ENCODE peak calls at places on chromosomes 12 and 14, in four cellular contexts. V, L, Y and Q are unnamed samples.

GRCh38 chr12:72330291-72330690 is 58.1 kb downstream of the TRHDE start:
- DNase-seq in V (no peak), L (peak; percentile 6), Y (no peak), Q (no peak)

GRCh38 chr12:38886064-38886463 is 19.3 kb downstream of the CPNE8 start:
- DNase-seq in V (peak; percentile 28), L (no peak), Y (no peak), Q (peak; percentile 59)

GRCh38 chr12:2118061-2118460 is 65.3 kb downstream of the CACNA1C start:
- DNase-seq in V (no peak), L (no peak), Y (no peak), Q (no peak)

GRCh38 chr14:50964683-50965390 is 20.6 kb upstream of the PYGL start:
- DNase-seq in V (no peak), L (no peak), Y (no peak), Q (no peak)

GRCh38 chr12:121489874-121490273 is 90.0 kb downstream of the RNF34 start:
- DNase-seq in V (no peak), L (no peak), Y (no peak), Q (no peak)

GRCh38 chr12:124466200-124467128 is 100.9 kb downstream of the NCOR2 start:
- DNase-seq in V (peak; percentile 71), L (no peak), Y (no peak), Q (no peak)

GRCh38 chr12:123150273-123150803 is 552 bp downstream of the PITPNM2 start:
- DNase-seq in V (peak; percentile 55), L (no peak), Y (no peak), Q (peak; percentile 65)

GRCh38 chr14:85534435-85534834 is 4.5 kb downstream of the FLRT2 start:
- DNase-seq in V (no peak), L (peak; percentile 46), Y (no peak), Q (no peak)

GRCh38 chr14:54929556-54929955 is 26.9 kb upstream of the GCH1 start:
- DNase-seq in V (no peak), L (no peak), Y (no peak), Q (no peak)

GRCh38 chr14:72641086-72641485 is 252.8 kb downstream of the DPF3 start:
- DNase-seq in V (no peak), L (no peak), Y (no peak), Q (no peak)

GRCh38 chr12:44246481-44247105 is 410.7 kb downstream of the TMEM117 start:
- DNase-seq in V (no peak), L (no peak), Y (no peak), Q (no peak)

GRCh38 chr12:130764475-130765185 is 48.5 kb upstream of the RIMBP2 start:
- DNase-seq in V (no peak), L (peak; percentile 31), Y (no peak), Q (no peak)

GRCh38 chr14:85421166-85421877 is 108.6 kb upstream of the FLRT2 start:
- DNase-seq in V (no peak), L (no peak), Y (no peak), Q (no peak)

GRCh38 chr12:3202734-3203446 is 125.7 kb downstream of the TSPAN9 start:
- DNase-seq in V (no peak), L (peak; percentile 54), Y (peak; percentile 37), Q (peak; percentile 50)

GRCh38 chr14:100536721-100537700 is 50.2 kb downstream of the BEGAIN start:
- DNase-seq in V (peak; percentile 12), L (no peak), Y (no peak), Q (peak; percentile 31)

GRCh38 chr12:119711693-119712092 is 43.8 kb downstream of the PRKAB1 start:
- DNase-seq in V (no peak), L (no peak), Y (no peak), Q (no peak)

GRCh38 chr14:104930526-104931322 is 6.0 kb downstream of the PLD4 start:
- DNase-seq in V (peak; percentile 7), L (no peak), Y (no peak), Q (no peak)

GRCh38 chr12:53932915-53933314 is 5.7 kb upstream of the HOXC13 start:
- DNase-seq in V (no peak), L (no peak), Y (no peak), Q (no peak)

GRCh38 chr12:12721251-12721689 is 4.1 kb downstream of the CDKN1B start:
- DNase-seq in V (no peak), L (no peak), Y (peak; percentile 53), Q (no peak)

GRCh38 chr12:106106892-106107291 is 31.9 kb downstream of the NUAK1 start:
- DNase-seq in V (no peak), L (no peak), Y (no peak), Q (no peak)

GRCh38 chr12:95413576-95413975 is 60.4 kb upstream of the METAP2 start:
- DNase-seq in V (no peak), L (no peak), Y (no peak), Q (no peak)

GRCh38 chr12:79083181-79083580 is 218.6 kb downstream of the SYT1 start:
- DNase-seq in V (no peak), L (no peak), Y (peak; percentile 21), Q (no peak)

GRCh38 chr12:131190965-131191364 is 237.3 kb downstream of the ADGRD1 start:
- DNase-seq in V (no peak), L (no peak), Y (no peak), Q (no peak)

GRCh38 chr12:57708296-57708695 is 14.4 kb downstream of the OS9 start:
- DNase-seq in V (no peak), L (no peak), Y (no peak), Q (no peak)

GRCh38 chr14:58639842-58640484 is 2.2 kb downstream of the DACT1 start:
- DNase-seq in V (no peak), L (peak; percentile 85), Y (no peak), Q (no peak)

GRCh38 chr12:11981174-11981733 is 89.5 kb upstream of the BCL2L14 start:
- DNase-seq in V (no peak), L (no peak), Y (peak; percentile 70), Q (no peak)

GRCh38 chr12:49811136-49811535 is 17.1 kb downstream of the NCKAP5L start:
- DNase-seq in V (no peak), L (no peak), Y (no peak), Q (no peak)

GRCh38 chr12:49809369-49810158 is 18.6 kb downstream of the NCKAP5L start:
- DNase-seq in V (peak; percentile 60), L (peak; percentile 42), Y (no peak), Q (no peak)

GRCh38 chr12:49808686-49809368 is 19.4 kb downstream of the NCKAP5L start:
- DNase-seq in V (peak; percentile 76), L (no peak), Y (no peak), Q (no peak)

GRCh38 chr12:49811961-49812401 is 16.2 kb downstream of the NCKAP5L start:
- DNase-seq in V (no peak), L (no peak), Y (no peak), Q (no peak)

DNA sequence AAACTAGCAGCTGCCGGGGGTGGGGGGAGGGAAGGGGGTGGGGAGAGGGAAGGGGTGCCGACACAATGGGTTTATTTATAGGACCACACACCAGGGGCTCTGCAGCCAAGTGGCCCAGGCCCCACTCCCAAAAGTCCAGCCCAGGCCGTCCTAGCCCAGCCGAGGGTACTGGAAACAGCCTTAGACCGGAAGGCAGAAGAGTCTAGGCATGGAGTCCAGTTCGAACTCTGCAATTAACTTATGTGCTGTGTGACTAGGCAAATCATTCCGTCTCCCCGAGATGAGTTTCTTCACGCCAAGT is 18.1 kb downstream of the NCKAP5L start:
- DNase-seq in V (no peak), L (no peak), Y (no peak), Q (no peak)
- H3K4me3 ChIP-seq in V (peak overlapping the region; percentile 48), L (no peak overlapping the region), Y (no peak overlapping the region), Q (no peak overlapping the region)

GRCh38 chr12:65968889-65969509 is 144.7 kb downstream of the HMGA2 start:
- DNase-seq in V (no peak), L (no peak), Y (no peak), Q (no peak)

GRCh38 chr12:65972149-65972548 is 147.9 kb downstream of the HMGA2 start:
- DNase-seq in V (no peak), L (no peak), Y (no peak), Q (no peak)

GRCh38 chr12:65967696-65968095 is 143.4 kb downstream of the HMGA2 start:
- DNase-seq in V (no peak), L (no peak), Y (no peak), Q (no peak)

GRCh38 chr12:65968359-65968758 is 144.1 kb downstream of the HMGA2 start:
- DNase-seq in V (no peak), L (no peak), Y (no peak), Q (no peak)

GRCh38 chr12:65970821-65971220 is 146.5 kb downstream of the HMGA2 start:
- DNase-seq in V (no peak), L (no peak), Y (no peak), Q (no peak)
- H3K4me1 ChIP-seq in V (no peaks in the 10 kb centered on the region), L (no peaks in the 10 kb centered on the region), Y (no peaks in the 10 kb centered on the region), Q (no peaks in the 10 kb centered on the region)

GRCh38 chr12:41185946-41186345 is 2.2 kb upstream of the PDZRN4 start:
- DNase-seq in V (no peak), L (no peak), Y (no peak), Q (no peak)

GRCh38 chr12:41189395-41190251 is 1.5 kb downstream of the PDZRN4 start:
- DNase-seq in V (no peak), L (peak; percentile 39), Y (no peak), Q (no peak)

GRCh38 chr12:41190360-41190759 is 2.2 kb downstream of the PDZRN4 start:
- DNase-seq in V (no peak), L (peak; percentile 65), Y (no peak), Q (no peak)

GRCh38 chr12:41188058-41188840 is at the start of gene PDZRN4:
- DNase-seq in V (no peak), L (peak; percentile 58), Y (no peak), Q (peak; percentile 52)

GRCh38 chr12:41188841-41189394 is 798 bp downstream of the PDZRN4 start:
- DNase-seq in V (no peak), L (no peak), Y (no peak), Q (no peak)
- H3K4me3 ChIP-seq in V (peak overlapping the region; percentile 57), L (peak overlapping the region; percentile 57), Y (peak overlapping the region; percentile 24), Q (peak overlapping the region; percentile 19)

GRCh38 chr12:52191841-52192791 is at the start of gene KRT80:
- DNase-seq in V (peak; percentile 81), L (no peak), Y (peak; percentile 21), Q (peak; percentile 91)
- H3K4me1 ChIP-seq in V (peaks cover 40% of the 10 kb centered on the region), L (peaks cover 27% of the 10 kb centered on the region), Y (no peaks in the 10 kb centered on the region), Q (no peaks in the 10 kb centered on the region)

DNA sequence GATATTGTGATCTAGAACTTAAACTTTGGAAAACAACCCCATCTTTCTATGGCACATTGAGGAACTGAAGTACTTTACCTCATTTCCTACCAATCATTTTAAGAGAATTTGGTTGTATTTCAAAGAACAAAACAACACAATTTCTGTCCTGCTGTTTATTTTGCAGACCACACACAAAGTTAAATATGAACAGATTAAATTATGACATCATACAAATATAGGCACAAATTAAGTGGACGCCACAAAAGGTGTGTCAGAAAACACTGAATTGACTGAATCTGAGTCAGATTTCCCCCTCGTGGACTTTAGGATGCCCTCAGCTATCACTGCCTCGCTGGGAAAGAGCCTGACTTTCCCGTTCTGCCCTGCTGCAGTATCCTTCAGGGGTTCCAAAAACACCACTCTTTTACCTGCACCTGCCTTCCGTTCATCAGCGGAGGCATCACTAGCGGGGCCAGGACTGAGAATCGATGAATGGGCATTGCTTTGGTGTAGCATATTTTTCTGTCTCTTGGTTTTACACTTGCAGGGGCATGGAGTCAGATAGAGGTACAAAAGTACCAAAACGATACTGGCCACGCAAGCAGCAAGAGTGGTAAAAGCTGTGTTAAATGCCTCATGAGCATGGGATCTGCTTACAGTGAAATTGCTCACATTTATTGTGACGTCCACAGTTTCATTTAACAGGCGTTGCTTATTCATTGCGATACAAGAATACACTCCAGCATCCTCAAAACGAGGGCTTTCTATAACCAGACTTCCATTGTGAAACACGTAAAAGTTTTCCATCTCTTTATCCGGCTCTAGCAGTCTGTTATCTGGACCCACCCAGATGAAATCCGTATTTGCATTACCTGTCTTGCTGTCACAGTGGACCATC is 2.0 kb upstream of the PCED1B start:
- DNase-seq in V (no peak), L (no peak), Y (no peak), Q (no peak)
- H3K4me3 ChIP-seq in V (peak overlapping the region; percentile 81), L (no peak overlapping the region), Y (no peak overlapping the region), Q (no peak overlapping the region)

GRCh38 chr14:35088514-35088913 is 33.3 kb downstream of the PPP2R3C start:
- DNase-seq in V (no peak), L (no peak), Y (no peak), Q (no peak)
- H3K4me1 ChIP-seq in V (no peaks in the 10 kb centered on the region), L (no peaks in the 10 kb centered on the region), Y (no peaks in the 10 kb centered on the region), Q (no peaks in the 10 kb centered on the region)